ENCODE peak calls at places on chromosome 17, in seven cellular contexts. G is HCT116, K is GM12878, H is endothelial cell of umbilical vein, E is HepG2, O is stomach, D is transverse colon. A is an unnamed sample.

GRCh38 chr17:14157822-14158221 is 78.8 kb downstream of the CDRT15 start:
- DNase-seq in G (no peak), K (no peak), H (no peak), E (no peak), O (no peak), D (no peak), A (no peak)

GRCh38 chr17:1649844-1650409 is at the start of gene RILP:
- DNase-seq in G (peak; percentile 24), K (no peak), H (peak; percentile 61), E (peak; percentile 89), O (peak; percentile 95), D (peak; percentile 91), A (peak; percentile 92)

GRCh38 chr17:74274060-74274702 is at the start of gene DNAI2:
- DNase-seq in G (no peak), K (no peak), H (no peak), E (no peak), O (no peak), D (peak; percentile 35), A (no peak)

GRCh38 chr17:34408439-34408838 is 45.4 kb upstream of the CCL1 start:
- DNase-seq in G (no peak), K (no peak), H (no peak), E (no peak), O (no peak), D (no peak), A (no peak)

GRCh38 chr17:74677558-74678466 is 34.9 kb downstream of the CD300LF start:
- DNase-seq in G (no peak), K (no peak), H (no peak), E (no peak), O (no peak), D (no peak), A (no peak)

GRCh38 chr17:8885968-8886674 is 18.6 kb upstream of the PIK3R6 start:
- DNase-seq in G (peak; percentile 76), K (no peak), H (no peak), E (no peak), O (no peak), D (no peak), A (no peak)

GRCh38 chr17:66527335-66527734 is 224.9 kb downstream of the PRKCA start:
- DNase-seq in G (no peak), K (no peak), H (no peak), E (no peak), O (no peak), D (no peak), A (no peak)

GRCh38 chr17:4317648-4318047 is 48.8 kb downstream of the UBE2G1 start:
- DNase-seq in G (no peak), K (no peak), H (no peak), E (no peak), O (no peak), D (no peak), A (no peak)

GRCh38 chr17:80913928-80914821 is 77.5 kb upstream of the CHMP6 start:
- DNase-seq in G (no peak), K (no peak), H (no peak), E (no peak), O (no peak), D (no peak), A (no peak)
- H3K4me3 ChIP-seq in G (no peak overlapping the region), K (no peak overlapping the region), H (no peak overlapping the region), E (no peak overlapping the region), O (no peak overlapping the region), D (no peak overlapping the region), A (no peak overlapping the region)

DNA sequence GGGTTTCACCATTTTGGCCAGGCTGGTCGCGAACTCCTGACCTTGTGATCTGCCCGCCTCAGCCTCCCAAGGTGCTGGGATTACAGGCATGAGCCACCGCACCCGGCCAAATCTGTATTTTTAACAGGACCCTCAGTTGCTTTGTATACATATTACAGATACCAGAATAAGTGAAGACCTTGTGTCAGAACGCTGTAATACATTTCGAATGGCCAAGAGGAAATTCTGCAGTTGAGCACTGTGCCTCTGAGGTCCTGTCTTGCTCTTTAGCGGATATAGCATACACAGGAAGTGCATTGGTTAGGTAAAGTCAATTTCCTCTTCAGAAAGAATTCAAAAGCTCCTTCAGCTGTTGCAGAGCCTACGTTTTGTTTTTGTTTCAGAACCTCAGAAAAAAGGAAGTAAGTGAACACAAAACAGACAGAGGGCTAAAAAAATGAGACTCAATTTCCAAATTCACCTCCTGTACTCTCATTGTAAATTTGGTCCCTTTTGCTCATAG is 15.7 kb downstream of the CRLF3 start:
- DNase-seq in G (no peak), K (peak; percentile 91), H (peak; percentile 62), E (no peak), O (no peak), D (no peak), A (no peak)
- TF ChIP-seq POLR2A in G (no peak), K (peak; percentile 32), H (no peak), E (no peak), O (no peak), D (no peak), A (no peak)

GRCh38 chr17:50920891-50921595 is 54.9 kb upstream of the TOB1 start:
- DNase-seq in G (no peak), K (no peak), H (no peak), E (no peak), O (peak; percentile 62), D (peak; percentile 60), A (no peak)

GRCh38 chr17:50918933-50919296 is 52.8 kb upstream of the TOB1 start:
- DNase-seq in G (no peak), K (no peak), H (no peak), E (no peak), O (peak; percentile 62), D (peak; percentile 67), A (peak; percentile 52)

GRCh38 chr17:50918071-50918932 is 52.1 kb upstream of the TOB1 start:
- DNase-seq in G (no peak), K (no peak), H (no peak), E (no peak), O (peak; percentile 82), D (no peak), A (peak; percentile 83)

GRCh38 chr17:50920041-50920410 is 53.9 kb upstream of the TOB1 start:
- DNase-seq in G (no peak), K (no peak), H (no peak), E (no peak), O (no peak), D (no peak), A (no peak)

DNA sequence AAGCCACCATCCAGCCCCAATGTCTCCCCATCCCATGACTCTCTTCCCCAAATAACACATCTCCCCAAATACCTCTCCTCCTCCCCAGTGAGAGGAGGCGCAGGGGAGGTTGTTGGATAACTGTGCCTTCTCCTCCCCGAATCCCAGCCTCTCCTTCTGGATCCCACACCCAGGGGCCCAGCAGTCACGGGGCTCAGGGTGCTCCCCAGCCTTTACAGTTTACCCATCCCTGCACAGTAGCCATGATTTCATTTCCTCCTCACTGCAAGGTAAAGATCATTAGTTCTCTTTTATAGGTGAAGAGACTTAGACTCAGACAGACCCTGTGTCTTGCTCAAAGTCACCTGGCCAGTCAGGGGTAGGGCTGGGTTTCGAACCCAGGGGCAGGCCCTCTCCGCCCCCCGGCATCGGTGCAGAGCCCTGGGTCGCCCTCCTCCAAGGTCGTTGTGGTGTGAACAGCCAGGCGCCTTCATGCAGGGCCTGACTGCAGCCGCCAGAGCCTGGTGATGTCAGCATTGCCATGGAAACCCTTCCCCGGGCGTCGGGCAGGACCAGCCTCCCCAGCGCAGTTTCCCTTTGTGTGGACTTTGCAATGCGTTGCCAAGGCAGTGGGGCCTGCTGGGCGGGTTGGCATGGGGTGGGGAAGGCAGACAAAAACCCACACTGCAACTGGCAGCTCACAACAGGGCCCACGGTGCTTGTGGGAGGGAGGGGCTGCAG is 53.3 kb upstream of the TOB1 start:
- DNase-seq in G (no peak), K (no peak), H (peak; percentile 81), E (peak; percentile 86), O (peak; percentile 96), D (peak; percentile 94), A (peak; percentile 96)
- TF ChIP-seq POLR2AphosphoS5 in G (no peak), K (no peak), H (no peak), E (no peak), O (peak; percentile 72), D (peak; percentile 84), A (peak; percentile 66)

GRCh38 chr17:60077672-60078519 is 825 bp downstream of the HEATR6 start:
- DNase-seq in G (no peak), K (no peak), H (no peak), E (no peak), O (no peak), D (no peak), A (no peak)

GRCh38 chr17:60079401-60079861 is 710 bp upstream of the HEATR6 start:
- DNase-seq in G (no peak), K (no peak), H (peak; percentile 33), E (no peak), O (no peak), D (no peak), A (no peak)

GRCh38 chr17:60077226-60077625 is 1.5 kb downstream of the HEATR6 start:
- DNase-seq in G (no peak), K (no peak), H (no peak), E (no peak), O (no peak), D (no peak), A (no peak)

GRCh38 chr17:60075981-60076380 is 2.7 kb downstream of the HEATR6 start:
- DNase-seq in G (no peak), K (no peak), H (no peak), E (no peak), O (no peak), D (no peak), A (no peak)

GRCh38 chr17:60076811-60077210 is 1.9 kb downstream of the HEATR6 start:
- DNase-seq in G (no peak), K (no peak), H (no peak), E (no peak), O (no peak), D (no peak), A (no peak)
- H3K4me3 ChIP-seq in G (no peak overlapping the region), K (no peak overlapping the region), H (no peak overlapping the region), E (no peak overlapping the region), O (no peak overlapping the region), D (no peak overlapping the region), A (no peak overlapping the region)

GRCh38 chr17:40560592-40561293 is 4.5 kb downstream of the CCR7 start:
- DNase-seq in G (no peak), K (peak; percentile 96), H (no peak), E (no peak), O (peak; percentile 31), D (no peak), A (no peak)
- TF ChIP-seq POLR2A in G (no peak), K (peak; percentile 71), H (no peak), E (no peak), O (no peak), D (no peak), A (no peak)

DNA sequence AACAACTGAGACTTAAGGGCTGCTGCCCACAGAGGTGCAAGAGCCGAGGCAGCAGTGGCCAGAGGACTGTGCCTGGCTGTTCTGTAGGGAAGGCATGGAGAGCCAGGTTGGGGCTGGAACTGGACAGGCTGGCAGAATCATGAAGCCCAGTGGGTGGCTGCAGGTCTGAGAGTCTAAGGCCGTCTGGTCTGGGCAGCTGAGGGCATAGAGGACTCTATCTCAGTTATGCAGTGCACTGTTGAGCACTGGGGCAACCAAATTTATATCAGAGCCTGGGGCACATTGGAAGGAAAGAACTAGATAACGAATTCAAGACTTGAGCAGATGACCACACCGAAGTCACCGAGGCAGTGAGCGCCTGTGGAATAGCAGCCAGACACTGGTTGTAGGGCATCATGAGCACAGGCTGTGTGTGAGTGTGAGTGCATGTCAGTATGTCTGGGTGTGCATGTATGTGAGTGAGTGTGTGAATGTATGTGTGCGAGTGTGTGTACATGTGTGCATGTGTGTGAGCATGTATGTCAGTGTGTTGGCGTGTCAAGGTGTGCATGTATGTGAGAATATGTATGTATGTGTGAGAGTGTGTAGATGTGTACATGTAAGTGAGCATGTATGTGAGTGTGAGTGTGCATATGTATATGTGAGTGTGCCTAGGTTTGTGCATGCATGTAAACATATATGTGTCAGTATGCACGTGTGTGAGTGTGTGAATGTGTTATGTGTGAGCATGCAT is 36.9 kb downstream of the RGS9 start:
- DNase-seq in G (no peak), K (no peak), H (no peak), E (no peak), O (no peak), D (no peak), A (no peak)
- TF ChIP-seq POLR2AphosphoS5 in G (no peak), K (no peak), H (no peak), E (no peak), O (no peak), D (no peak), A (no peak)